ENCODE peak calls at places on chromosomes 16 and 17, in four cellular contexts. A, G, R and H are unnamed samples.

GRCh38 chr16:30409125-30410060 is 2.0 kb downstream of the ZNF771 start:
- DNase-seq in A (peak), G (peak), R (peak), H (peak)

GRCh38 chr17:44211281-44212265 is 7.9 kb downstream of the UBTF start:
- DNase-seq in A (no peak), G (no peak), R (no peak), H (no peak)

GRCh38 chr16:28311913-28312312 is 19.6 kb downstream of the SBK1 start:
- DNase-seq in A (no peak), G (no peak), R (no peak), H (no peak)

GRCh38 chr17:8837438-8838075 is 29.9 kb downstream of the PIK3R6 start:
- DNase-seq in A (no peak), G (peak), R (no peak), H (no peak)

GRCh38 chr16:86072328-86073102 is 173.6 kb downstream of the IRF8 start:
- DNase-seq in A (peak), G (peak), R (peak), H (peak)

GRCh38 chr17:7710341-7710740 is 5.3 kb downstream of the EFNB3 start:
- DNase-seq in A (no peak), G (no peak), R (no peak), H (no peak)

GRCh38 chr16:24367186-24367585 is 111.1 kb downstream of the CACNG3 start:
- DNase-seq in A (no peak), G (no peak), R (no peak), H (no peak)

GRCh38 chr16:85359147-85359822 is 247.0 kb upstream of the CIBAR2 start:
- DNase-seq in A (no peak), G (no peak), R (no peak), H (no peak)

GRCh38 chr17:50890675-50891516 is 24.7 kb upstream of the TOB1 start:
- DNase-seq in A (no peak), G (no peak), R (no peak), H (no peak)

GRCh38 chr17:44235583-44235936 is 16.1 kb upstream of the UBTF start:
- DNase-seq in A (no peak), G (no peak), R (no peak), H (no peak)

GRCh38 chr16:30951193-30951592 is 2.3 kb downstream of the ORAI3 start:
- DNase-seq in A (no peak), G (no peak), R (no peak), H (no peak)

GRCh38 chr16:79593074-79593531 is 7.4 kb downstream of the MAF start:
- DNase-seq in A (no peak), G (no peak), R (no peak), H (no peak)

GRCh38 chr17:22507823-22508222 is 815.5 kb downstream of the KCNJ18 start:
- DNase-seq in A (no peak), G (no peak), R (no peak), H (no peak)

GRCh38 chr16:49292413-49292812 is 10.8 kb upstream of the CBLN1 start:
- DNase-seq in A (no peak), G (no peak), R (no peak), H (no peak)

GRCh38 chr17:57552114-57552601 is 192.9 kb downstream of the CCDC182 start:
- DNase-seq in A (peak), G (no peak), R (peak), H (peak)

GRCh38 chr17:6101706-6102105 is 31.5 kb downstream of the WSCD1 start:
- DNase-seq in A (no peak), G (no peak), R (no peak), H (no peak)

GRCh38 chr17:50559674-50560184 is 786 bp upstream of the CACNA1G start:
- DNase-seq in A (peak), G (no peak), R (peak), H (peak)

GRCh38 chr17:4354862-4355514 is 11.5 kb downstream of the UBE2G1 start:
- DNase-seq in A (no peak), G (no peak), R (no peak), H (no peak)

GRCh38 chr16:86398622-86399021 is 111.7 kb upstream of the FOXF1 start:
- DNase-seq in A (no peak), G (no peak), R (no peak), H (no peak)

GRCh38 chr17:38605230-38605851 is 411 bp downstream of the SRCIN1 start:
- DNase-seq in A (no peak), G (no peak), R (no peak), H (no peak)

GRCh38 chr16:20410153-20410723 is 904 bp downstream of the ACSM5 start:
- DNase-seq in A (no peak), G (no peak), R (peak), H (no peak)

GRCh38 chr17:64056269-64057005 is 36.0 kb upstream of the ICAM2 start:
- DNase-seq in A (no peak), G (no peak), R (peak), H (peak)

GRCh38 chr16:17067882-17068281 is 402.9 kb downstream of the XYLT1 start:
- DNase-seq in A (no peak), G (no peak), R (no peak), H (no peak)

GRCh38 chr17:28900986-28901726 is 1.7 kb downstream of the DHRS13 start:
- DNase-seq in A (no peak), G (no peak), R (no peak), H (no peak)

GRCh38 chr17:72111374-72111773 is 9.4 kb upstream of the SOX9 start:
- DNase-seq in A (no peak), G (no peak), R (no peak), H (no peak)

GRCh38 chr17:32536736-32537646 is 50.2 kb downstream of the CDK5R1 start:
- DNase-seq in A (no peak), G (no peak), R (no peak), H (no peak)

GRCh38 chr17:62187681-62188080 is 122.6 kb upstream of the MED13 start:
- DNase-seq in A (no peak), G (no peak), R (no peak), H (no peak)

GRCh38 chr16:58011652-58012051 is 10.4 kb downstream of the USB1 start:
- DNase-seq in A (no peak), G (no peak), R (no peak), H (no peak)

GRCh38 chr16:68470461-68471150 is 22.3 kb upstream of the SMPD3 start:
- DNase-seq in A (no peak), G (no peak), R (peak), H (peak)

GRCh38 chr17:34981538-34982241 is 1.4 kb downstream of the LIG3 start:
- DNase-seq in A (no peak), G (no peak), R (no peak), H (no peak)

GRCh38 chr17:19730829-19731228 is 14.4 kb upstream of the SLC47A2 start:
- DNase-seq in A (no peak), G (no peak), R (no peak), H (no peak)

GRCh38 chr17:28944862-28945741 is 6.2 kb downstream of the PHF12 start:
- DNase-seq in A (no peak), G (no peak), R (no peak), H (no peak)

GRCh38 chr16:59210955-59211541 is 476.9 kb upstream of the GOT2 start:
- DNase-seq in A (no peak), G (no peak), R (no peak), H (no peak)

GRCh38 chr16:9534759-9535158 is 443.3 kb downstream of the HAPSTR1 start:
- DNase-seq in A (no peak), G (no peak), R (no peak), H (no peak)

GRCh38 chr16:53061701-53062159 is 6.9 kb downstream of the CHD9 start:
- DNase-seq in A (peak), G (peak), R (peak), H (peak)

GRCh38 chr16:6019490-6019991 is 921.9 kb upstream of the EEF2KMT start:
- DNase-seq in A (no peak), G (no peak), R (no peak), H (no peak)

GRCh38 chr17:1606352-1606985 is 22.2 kb downstream of the SLC43A2 start:
- DNase-seq in A (no peak), G (no peak), R (peak), H (no peak)